ENCODE peak calls at places on chromosomes 13 and 19, in five cellular contexts. One of them, this sample, is unnamed.

GRCh38 chr19:916645-917322 is 349 bp upstream of the KISS1R start:
- DNase-seq in lung: no peak
- DNase-seq in Caco-2: peak
- DNase-seq in A673: no peak
- DNase-seq in colonic mucosa: no peak
- DNase-seq in this sample: no peak

GRCh38 chr19:44003461-44004134 is 841 bp downstream of the ZNF230 start:
- DNase-seq in Caco-2: no peak
- DNase-seq in lung: no peak
- DNase-seq in A673: no peak
- DNase-seq in colonic mucosa: peak
- DNase-seq in this sample: peak

GRCh38 chr13:95256086-95256485 is 45.2 kb downstream of the ABCC4 start:
- DNase-seq in colonic mucosa: no peak
- DNase-seq in Caco-2: peak
- DNase-seq in A673: peak
- DNase-seq in lung: no peak
- DNase-seq in this sample: no peak

GRCh38 chr19:19610376-19611240 is 7.9 kb downstream of the PBX4 start:
- DNase-seq in Caco-2: no peak
- DNase-seq in lung: no peak
- DNase-seq in colonic mucosa: no peak
- DNase-seq in A673: no peak
- DNase-seq in this sample: no peak

GRCh38 chr19:35729021-35729420 is 11.2 kb downstream of the KMT2B start:
- DNase-seq in Caco-2: no peak
- DNase-seq in lung: no peak
- DNase-seq in colonic mucosa: no peak
- DNase-seq in A673: no peak
- DNase-seq in this sample: no peak

GRCh38 chr19:50486823-50487515 is 10.3 kb upstream of the GARIN5A start:
- DNase-seq in A673: peak
- DNase-seq in Caco-2: no peak
- DNase-seq in colonic mucosa: peak
- DNase-seq in lung: no peak
- DNase-seq in this sample: peak

GRCh38 chr13:28451482-28452217 is 43.3 kb downstream of the FLT1 start:
- DNase-seq in lung: no peak
- DNase-seq in colonic mucosa: no peak
- DNase-seq in Caco-2: no peak
- DNase-seq in A673: no peak
- DNase-seq in this sample: no peak

GRCh38 chr19:35202722-35203674 is 25.5 kb downstream of the FAM187B start:
- DNase-seq in lung: no peak
- DNase-seq in A673: no peak
- DNase-seq in colonic mucosa: no peak
- DNase-seq in Caco-2: no peak
- DNase-seq in this sample: no peak

GRCh38 chr13:113033498-113033897 is 64.5 kb downstream of the MCF2L start:
- DNase-seq in colonic mucosa: no peak
- DNase-seq in lung: no peak
- DNase-seq in A673: no peak
- DNase-seq in Caco-2: no peak
- DNase-seq in this sample: no peak

GRCh38 chr19:37899453-37899852 is 6.9 kb downstream of the WDR87 start:
- DNase-seq in lung: no peak
- DNase-seq in Caco-2: no peak
- DNase-seq in colonic mucosa: no peak
- DNase-seq in A673: no peak
- DNase-seq in this sample: no peak

GRCh38 chr13:66546534-66547379 is 683.4 kb downstream of the PCDH9 start:
- DNase-seq in Caco-2: no peak
- DNase-seq in A673: no peak
- DNase-seq in colonic mucosa: no peak
- DNase-seq in lung: no peak
- DNase-seq in this sample: no peak

GRCh38 chr13:21137696-21138095 is 38.7 kb downstream of the SKA3 start:
- DNase-seq in A673: no peak
- DNase-seq in lung: no peak
- DNase-seq in colonic mucosa: no peak
- DNase-seq in Caco-2: no peak
- DNase-seq in this sample: no peak

GRCh38 chr13:20415694-20416107 is 110.0 kb downstream of the CRYL1 start:
- DNase-seq in Caco-2: no peak
- DNase-seq in A673: no peak
- DNase-seq in lung: no peak
- DNase-seq in colonic mucosa: no peak
- DNase-seq in this sample: no peak

GRCh38 chr13:31032574-31033095 is 100.2 kb downstream of the TEX26 start:
- DNase-seq in A673: no peak
- DNase-seq in Caco-2: no peak
- DNase-seq in lung: no peak
- DNase-seq in colonic mucosa: no peak
- DNase-seq in this sample: no peak

GRCh38 chr13:53206455-53206854 is 177.8 kb downstream of the OLFM4 start:
- DNase-seq in Caco-2: no peak
- DNase-seq in colonic mucosa: no peak
- DNase-seq in lung: no peak
- DNase-seq in A673: peak
- DNase-seq in this sample: peak

GRCh38 chr13:113283904-113284303 is 13.1 kb upstream of the LAMP1 start:
- DNase-seq in colonic mucosa: no peak
- DNase-seq in Caco-2: no peak
- DNase-seq in lung: no peak
- DNase-seq in A673: no peak
- DNase-seq in this sample: no peak

GRCh38 chr13:40484101-40484800 is 182.2 kb downstream of the FOXO1 start:
- DNase-seq in Caco-2: no peak
- DNase-seq in lung: no peak
- DNase-seq in colonic mucosa: no peak
- DNase-seq in A673: no peak
- DNase-seq in this sample: no peak

GRCh38 chr19:1651548-1652394 is 644 bp downstream of the TCF3 start:
- DNase-seq in A673: peak
- DNase-seq in lung: no peak
- DNase-seq in colonic mucosa: peak
- DNase-seq in Caco-2: peak
- DNase-seq in this sample: no peak

GRCh38 chr13:113837554-113838355 is 26.1 kb downstream of the GAS6 start:
- DNase-seq in A673: peak
- DNase-seq in Caco-2: peak
- DNase-seq in colonic mucosa: peak
- DNase-seq in lung: peak
- DNase-seq in this sample: no peak

GRCh38 chr13:40456397-40456958 is 210.0 kb downstream of the FOXO1 start:
- DNase-seq in A673: no peak
- DNase-seq in lung: no peak
- DNase-seq in Caco-2: no peak
- DNase-seq in colonic mucosa: no peak
- DNase-seq in this sample: no peak

GRCh38 chr13:114130708-114131580 is 1.5 kb downstream of the RASA3 start:
- DNase-seq in colonic mucosa: peak
- DNase-seq in Caco-2: no peak
- DNase-seq in lung: no peak
- DNase-seq in A673: peak
- DNase-seq in this sample: peak

GRCh38 chr13:55155046-55155445 is 1985.7 kb upstream of the PRR20A start:
- DNase-seq in A673: peak
- DNase-seq in lung: no peak
- DNase-seq in colonic mucosa: no peak
- DNase-seq in Caco-2: no peak
- DNase-seq in this sample: no peak

GRCh38 chr19:31073485-31074221 is 275.6 kb downstream of the TSHZ3 start:
- DNase-seq in colonic mucosa: no peak
- DNase-seq in lung: no peak
- DNase-seq in A673: peak
- DNase-seq in Caco-2: no peak
- DNase-seq in this sample: no peak

GRCh38 chr13:44352671-44353070 is 21.0 kb upstream of the SERP2 start:
- DNase-seq in A673: no peak
- DNase-seq in lung: no peak
- DNase-seq in colonic mucosa: no peak
- DNase-seq in Caco-2: no peak
- DNase-seq in this sample: peak

GRCh38 chr19:47186337-47187022 is 44.5 kb downstream of the BBC3 start:
- DNase-seq in Caco-2: no peak
- DNase-seq in lung: no peak
- DNase-seq in colonic mucosa: no peak
- DNase-seq in A673: no peak
- DNase-seq in this sample: no peak

GRCh38 chr19:56538761-56539263 is at the start of gene ZFP28:
- DNase-seq in colonic mucosa: peak
- DNase-seq in lung: peak
- DNase-seq in A673: no peak
- DNase-seq in Caco-2: no peak
- DNase-seq in this sample: no peak

GRCh38 chr19:56538254-56538760 is 441 bp upstream of the ZFP28 start:
- DNase-seq in colonic mucosa: peak
- DNase-seq in Caco-2: no peak
- DNase-seq in lung: peak
- DNase-seq in A673: peak
- DNase-seq in this sample: no peak

DNA sequence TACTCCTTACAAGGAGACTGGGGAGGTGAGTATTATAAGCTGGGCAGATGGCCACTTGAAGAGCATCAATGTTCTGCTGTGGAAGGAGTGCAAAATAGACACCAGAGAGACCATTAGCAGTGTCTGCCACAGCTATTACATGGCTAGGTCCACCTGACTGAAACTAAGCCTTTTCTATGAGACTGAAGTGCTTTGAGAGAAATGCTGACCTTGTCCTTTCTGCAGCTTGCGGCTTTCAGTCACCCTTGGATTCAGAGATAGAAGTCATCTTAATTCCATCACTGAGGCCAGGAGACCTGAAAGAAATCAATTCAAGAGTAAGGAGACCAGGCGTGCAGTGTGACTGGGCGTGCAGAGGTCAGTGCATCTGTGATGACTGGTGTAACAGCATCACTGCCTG is 1.3 kb upstream of the ZFP28 start:
- DNase-seq in A673: no peak
- DNase-seq in colonic mucosa: no peak
- DNase-seq in lung: no peak
- DNase-seq in Caco-2: no peak
- DNase-seq in this sample: no peak
- H3K4me3 ChIP-seq in A673: no peak
- H3K4me3 ChIP-seq in colonic mucosa: no peak
- H3K4me3 ChIP-seq in lung: no peak
- H3K4me3 ChIP-seq in Caco-2: no peak
- H3K4me3 ChIP-seq in this sample: no peak

GRCh38 chr19:40686882-40687524 is 3.4 kb downstream of the NUMBL start:
- DNase-seq in lung: no peak
- DNase-seq in A673: no peak
- DNase-seq in colonic mucosa: no peak
- DNase-seq in Caco-2: no peak
- DNase-seq in this sample: no peak

GRCh38 chr19:40689339-40690049 is 957 bp downstream of the NUMBL start:
- DNase-seq in A673: peak
- DNase-seq in lung: no peak
- DNase-seq in Caco-2: no peak
- DNase-seq in colonic mucosa: peak
- DNase-seq in this sample: peak

GRCh38 chr19:40688987-40689338 is 1.5 kb downstream of the NUMBL start:
- DNase-seq in Caco-2: no peak
- DNase-seq in colonic mucosa: no peak
- DNase-seq in lung: no peak
- DNase-seq in A673: no peak
- DNase-seq in this sample: no peak

GRCh38 chr19:40688294-40688693 is 2.2 kb downstream of the NUMBL start:
- DNase-seq in A673: no peak
- DNase-seq in colonic mucosa: no peak
- DNase-seq in Caco-2: no peak
- DNase-seq in lung: no peak
- DNase-seq in this sample: no peak

DNA sequence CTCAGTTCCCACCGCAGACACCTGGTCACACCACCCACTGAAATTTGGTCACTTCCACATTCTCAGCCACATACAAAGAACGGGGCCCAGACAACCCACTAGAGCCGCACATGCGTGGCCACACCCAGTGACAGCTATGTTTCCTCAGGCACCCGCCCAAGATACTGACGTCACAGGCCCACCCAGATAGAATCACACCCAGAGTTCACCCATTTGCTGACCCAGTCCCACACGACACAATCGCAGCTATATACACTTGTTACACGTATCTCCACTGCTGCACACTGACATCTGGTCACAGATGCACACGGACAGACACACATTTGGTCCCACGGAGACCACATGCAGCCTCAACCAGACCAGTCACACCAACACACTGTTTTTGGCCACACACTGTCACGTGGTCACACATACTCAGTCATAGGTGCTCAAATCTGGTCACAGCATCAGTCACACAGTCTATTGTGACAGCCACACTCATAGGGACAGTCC is 2.9 kb downstream of the NUMBL start:
- DNase-seq in lung: peak
- DNase-seq in colonic mucosa: peak
- DNase-seq in A673: no peak
- DNase-seq in Caco-2: no peak
- DNase-seq in this sample: no peak
- H3K4me3 ChIP-seq in lung: no peak
- H3K4me3 ChIP-seq in colonic mucosa: no peak
- H3K4me3 ChIP-seq in A673: no peak
- H3K4me3 ChIP-seq in Caco-2: no peak
- H3K4me3 ChIP-seq in this sample: no peak

DNA sequence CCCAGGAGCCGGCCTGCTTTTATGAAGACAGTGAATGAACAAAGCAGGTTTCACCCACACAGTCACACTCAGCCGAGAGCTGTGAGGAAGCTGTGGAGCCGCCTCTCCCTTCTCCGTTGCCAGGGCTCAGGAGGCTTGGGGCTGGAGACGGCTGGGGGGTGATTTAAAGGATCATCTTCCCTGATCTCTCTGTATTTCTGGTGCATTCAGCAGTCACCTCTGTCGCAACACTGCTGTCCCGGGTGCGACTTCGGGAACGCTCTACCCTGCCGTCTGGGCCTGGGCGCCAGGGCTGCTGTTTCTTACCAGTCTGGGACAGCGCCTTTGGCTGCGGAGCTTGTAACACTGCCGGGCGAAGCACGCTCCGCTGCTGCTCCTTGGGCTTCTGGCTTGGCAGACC is 18.1 kb downstream of the CAPS start:
- DNase-seq in lung: no peak
- DNase-seq in colonic mucosa: no peak
- DNase-seq in Caco-2: no peak
- DNase-seq in A673: no peak
- DNase-seq in this sample: no peak
- H3K4me3 ChIP-seq in lung: no peak
- H3K4me3 ChIP-seq in colonic mucosa: no peak
- H3K4me3 ChIP-seq in Caco-2: no peak
- H3K4me3 ChIP-seq in A673: no peak
- H3K4me3 ChIP-seq in this sample: no peak

DNA sequence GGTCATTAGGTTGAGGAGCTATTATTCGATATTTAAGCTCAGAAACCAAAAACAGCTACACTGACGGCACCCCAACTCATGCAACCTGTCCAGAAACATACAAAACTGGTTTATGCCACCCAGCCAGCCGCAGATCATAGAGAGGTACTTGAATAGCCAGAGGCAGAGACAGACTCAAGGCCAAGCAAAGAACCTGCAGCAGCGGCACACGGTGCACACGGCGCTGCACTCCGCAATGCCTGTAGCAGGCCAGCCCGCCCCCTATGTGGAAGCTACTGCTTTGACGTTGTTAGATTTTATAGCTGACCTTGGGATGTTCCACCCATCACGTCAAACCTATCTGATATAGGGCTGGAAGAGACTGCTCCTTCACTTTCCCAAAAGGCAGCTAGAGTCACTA is 11.9 kb upstream of the DHRS12 start:
- DNase-seq in colonic mucosa: no peak
- DNase-seq in A673: no peak
- DNase-seq in Caco-2: no peak
- DNase-seq in lung: no peak
- DNase-seq in this sample: no peak
- H3K4me3 ChIP-seq in colonic mucosa: no peak
- H3K4me3 ChIP-seq in A673: no peak
- H3K4me3 ChIP-seq in Caco-2: no peak
- H3K4me3 ChIP-seq in lung: no peak
- H3K4me3 ChIP-seq in this sample: no peak

This sample was measured in Jurkat, Clone E6-1.